ENCODE peak calls at places on chromosomes 13 and 19, in eight cellular contexts. D is A549; Y is activated CD4-positive, alpha-beta memory T cell treated with anti-CD3 and anti-CD28 coated beads, Interleukin-2, amount 10 ng/mL, durations not matched to agents 7 days and 5 days; W is cardiac muscle cell; V is naive thymus-derived CD4-positive, alpha-beta T cell; X is BJ; I is fibroblast of mammary gland; F is HEK293T. C is an unnamed sample.

GRCh38 chr13:75443356-75443958 is 38.5 kb downstream of the TBC1D4 start:
- DNase-seq in D (no peak), Y (no peak), W (no peak), V (no peak), X (no peak), I (no peak), F (no peak), C (no peak)

GRCh38 chr19:54179921-54180452 is 7.0 kb upstream of the TMC4 start:
- DNase-seq in D (no peak), Y (no peak), W (peak; percentile 89), V (no peak), X (no peak), I (peak; percentile 35), F (peak; percentile 58), C (peak; percentile 58)

GRCh38 chr13:88461272-88462009 is 790.3 kb downstream of the SLITRK5 start:
- DNase-seq in D (no peak), Y (no peak), W (no peak), V (no peak), X (no peak), I (no peak), F (no peak), C (no peak)

GRCh38 chr13:92573467-92574057 is 653.0 kb upstream of the GPC6 start:
- DNase-seq in D (peak; percentile 0), Y (no peak), W (peak; percentile 78), V (no peak), X (no peak), I (peak; percentile 17), F (peak; percentile 79), C (peak; percentile 21)

GRCh38 chr13:92823059-92823458 is 403.5 kb upstream of the GPC6 start:
- DNase-seq in D (no peak), Y (no peak), W (no peak), V (no peak), X (no peak), I (no peak), F (no peak), C (no peak)

GRCh38 chr13:21611385-21611784 is 7.4 kb upstream of the MICU2 start:
- DNase-seq in D (no peak), Y (no peak), W (no peak), V (no peak), X (no peak), I (no peak), F (no peak), C (no peak)

GRCh38 chr13:48160879-48161278 is 66.0 kb upstream of the MED4 start:
- DNase-seq in D (no peak), Y (no peak), W (no peak), V (no peak), X (no peak), I (peak; percentile 75), F (no peak), C (peak; percentile 77)

GRCh38 chr13:66994097-66994496 is 236.0 kb downstream of the PCDH9 start:
- DNase-seq in D (peak; percentile 49), Y (no peak), W (peak; percentile 82), V (peak; percentile 20), X (no peak), I (peak; percentile 50), F (peak; percentile 60), C (peak; percentile 29)

GRCh38 chr13:105329359-105329758 is 1206.1 kb downstream of the EFNB2 start:
- DNase-seq in D (no peak), Y (no peak), W (no peak), V (no peak), X (no peak), I (no peak), F (no peak), C (no peak)

GRCh38 chr13:102555914-102556553 is 40.8 kb upstream of the TPP2 start:
- DNase-seq in D (peak; percentile 15), Y (no peak), W (peak; percentile 9), V (no peak), X (no peak), I (peak; percentile 67), F (peak; percentile 11), C (peak; percentile 68)

GRCh38 chr13:104594801-104595200 is 1528.6 kb upstream of the SLC10A2 start:
- DNase-seq in D (no peak), Y (no peak), W (no peak), V (no peak), X (no peak), I (no peak), F (no peak), C (no peak)

GRCh38 chr19:54577334-54577733 is 3.7 kb downstream of the LILRA2 start:
- DNase-seq in D (no peak), Y (no peak), W (no peak), V (no peak), X (no peak), I (no peak), F (no peak), C (no peak)

GRCh38 chr13:26112843-26113242 is 61.0 kb upstream of the SHISA2 start:
- DNase-seq in D (no peak), Y (no peak), W (no peak), V (no peak), X (no peak), I (no peak), F (no peak), C (peak; percentile 3)

GRCh38 chr13:107421951-107422350 is 793.4 kb downstream of the LIG4 start:
- DNase-seq in D (no peak), Y (no peak), W (no peak), V (no peak), X (no peak), I (peak; percentile 0), F (no peak), C (no peak)

GRCh38 chr19:56383826-56384605 is 9.3 kb downstream of the ZNF582 start:
- DNase-seq in D (no peak), Y (no peak), W (no peak), V (no peak), X (no peak), I (peak; percentile 20), F (no peak), C (peak; percentile 92)

GRCh38 chr19:18743281-18743825 is 47.8 kb downstream of the COMP start:
- DNase-seq in D (no peak), Y (no peak), W (peak; percentile 90), V (no peak), X (no peak), I (no peak), F (peak; percentile 37), C (peak; percentile 17)

GRCh38 chr19:40862785-40863184 is 12.5 kb upstream of the CYP2A6 start:
- DNase-seq in D (no peak), Y (no peak), W (no peak), V (no peak), X (peak; percentile 52), I (peak; percentile 40), F (no peak), C (peak; percentile 1)

GRCh38 chr13:43116242-43116641 is 92.9 kb downstream of the DNAJC15 start:
- DNase-seq in D (no peak), Y (no peak), W (no peak), V (no peak), X (no peak), I (no peak), F (no peak), C (no peak)

GRCh38 chr19:11324079-11324661 is 15.3 kb downstream of the RAB3D start:
- DNase-seq in D (no peak), Y (peak; percentile 75), W (no peak), V (peak; percentile 38), X (peak; percentile 92), I (peak; percentile 94), F (peak; percentile 58), C (peak; percentile 93)

C was measured in bronchial epithelial cell.